ENCODE peak calls at places on chromosome 22, in nine cellular contexts. One of them, this sample, is unnamed. For H3K4me1, the result is how much of the 10 kb centered on the place peaks cover.

GRCh38 chr22:29914991-29915390 is 32.0 kb downstream of the MTMR3 start:
- DNase-seq in endothelial cell of umbilical vein: no peak
- DNase-seq in left ventricle myocardium inferior: no peak
- DNase-seq in mucosa of descending colon: no peak
- DNase-seq in prostate gland: no peak
- DNase-seq in H1: no peak
- DNase-seq in MM.1S: no peak
- DNase-seq in gastrocnemius medialis: no peak
- DNase-seq in right atrium auricular region: no peak
- DNase-seq in this sample: no peak

GRCh38 chr22:49047461-49047860 is 780.2 kb downstream of the BRD1 start:
- DNase-seq in endothelial cell of umbilical vein: no peak
- DNase-seq in left ventricle myocardium inferior: no peak
- DNase-seq in mucosa of descending colon: no peak
- DNase-seq in prostate gland: no peak
- DNase-seq in H1: no peak
- DNase-seq in MM.1S: no peak
- DNase-seq in gastrocnemius medialis: no peak
- DNase-seq in right atrium auricular region: no peak
- DNase-seq in this sample: no peak

GRCh38 chr22:43482310-43482625 is 70.5 kb downstream of the MPPED1 start:
- DNase-seq in endothelial cell of umbilical vein: no peak
- DNase-seq in left ventricle myocardium inferior: no peak
- DNase-seq in mucosa of descending colon: no peak
- DNase-seq in prostate gland: no peak
- DNase-seq in H1: no peak
- DNase-seq in MM.1S: no peak
- DNase-seq in gastrocnemius medialis: no peak
- DNase-seq in right atrium auricular region: no peak
- DNase-seq in this sample: no peak

GRCh38 chr22:22429374-22430108 is 79.0 kb downstream of the ZNF280B start:
- DNase-seq in endothelial cell of umbilical vein: no peak
- DNase-seq in left ventricle myocardium inferior: no peak
- DNase-seq in mucosa of descending colon: no peak
- DNase-seq in prostate gland: no peak
- DNase-seq in H1: no peak
- DNase-seq in MM.1S: peak
- DNase-seq in gastrocnemius medialis: no peak
- DNase-seq in right atrium auricular region: peak
- DNase-seq in this sample: no peak

GRCh38 chr22:28883917-28884753 is 763 bp downstream of the ZNRF3 start:
- DNase-seq in endothelial cell of umbilical vein: peak
- DNase-seq in left ventricle myocardium inferior: peak
- DNase-seq in mucosa of descending colon: peak
- DNase-seq in prostate gland: peak
- DNase-seq in H1: no peak
- DNase-seq in MM.1S: peak
- DNase-seq in gastrocnemius medialis: no peak
- DNase-seq in right atrium auricular region: no peak
- DNase-seq in this sample: peak

GRCh38 chr22:22616636-22617035 is 27.8 kb upstream of the GGTLC2 start:
- DNase-seq in endothelial cell of umbilical vein: no peak
- DNase-seq in left ventricle myocardium inferior: no peak
- DNase-seq in mucosa of descending colon: no peak
- DNase-seq in prostate gland: no peak
- DNase-seq in H1: no peak
- DNase-seq in MM.1S: peak
- DNase-seq in gastrocnemius medialis: no peak
- DNase-seq in right atrium auricular region: no peak
- DNase-seq in this sample: no peak

GRCh38 chr22:45224988-45225731 is 15.5 kb downstream of the KIAA0930 start:
- DNase-seq in endothelial cell of umbilical vein: no peak
- DNase-seq in left ventricle myocardium inferior: no peak
- DNase-seq in mucosa of descending colon: peak
- DNase-seq in prostate gland: no peak
- DNase-seq in H1: no peak
- DNase-seq in MM.1S: no peak
- DNase-seq in gastrocnemius medialis: no peak
- DNase-seq in right atrium auricular region: no peak
- DNase-seq in this sample: no peak

GRCh38 chr22:42473484-42474193 is 41.4 kb upstream of the NFAM1 start:
- DNase-seq in endothelial cell of umbilical vein: peak
- DNase-seq in left ventricle myocardium inferior: no peak
- DNase-seq in mucosa of descending colon: no peak
- DNase-seq in prostate gland: peak
- DNase-seq in H1: no peak
- DNase-seq in MM.1S: peak
- DNase-seq in gastrocnemius medialis: no peak
- DNase-seq in right atrium auricular region: no peak
- DNase-seq in this sample: peak

GRCh38 chr22:31952459-31952858 is 8.1 kb downstream of the YWHAH start:
- DNase-seq in endothelial cell of umbilical vein: peak
- DNase-seq in left ventricle myocardium inferior: no peak
- DNase-seq in mucosa of descending colon: no peak
- DNase-seq in prostate gland: no peak
- DNase-seq in H1: no peak
- DNase-seq in MM.1S: no peak
- DNase-seq in gastrocnemius medialis: no peak
- DNase-seq in right atrium auricular region: no peak
- DNase-seq in this sample: no peak

GRCh38 chr22:31950226-31950625 is 5.9 kb downstream of the YWHAH start:
- DNase-seq in endothelial cell of umbilical vein: no peak
- DNase-seq in left ventricle myocardium inferior: no peak
- DNase-seq in mucosa of descending colon: no peak
- DNase-seq in prostate gland: no peak
- DNase-seq in H1: no peak
- DNase-seq in MM.1S: no peak
- DNase-seq in gastrocnemius medialis: no peak
- DNase-seq in right atrium auricular region: no peak
- DNase-seq in this sample: no peak

GRCh38 chr22:31952094-31952401 is 7.7 kb downstream of the YWHAH start:
- DNase-seq in endothelial cell of umbilical vein: peak
- DNase-seq in left ventricle myocardium inferior: no peak
- DNase-seq in mucosa of descending colon: no peak
- DNase-seq in prostate gland: no peak
- DNase-seq in H1: no peak
- DNase-seq in MM.1S: no peak
- DNase-seq in gastrocnemius medialis: no peak
- DNase-seq in right atrium auricular region: no peak
- DNase-seq in this sample: no peak

GRCh38 chr22:31953251-31953650 is 8.9 kb downstream of the YWHAH start:
- DNase-seq in endothelial cell of umbilical vein: no peak
- DNase-seq in left ventricle myocardium inferior: no peak
- DNase-seq in mucosa of descending colon: no peak
- DNase-seq in prostate gland: no peak
- DNase-seq in H1: no peak
- DNase-seq in MM.1S: no peak
- DNase-seq in gastrocnemius medialis: no peak
- DNase-seq in right atrium auricular region: no peak
- DNase-seq in this sample: no peak

DNA sequence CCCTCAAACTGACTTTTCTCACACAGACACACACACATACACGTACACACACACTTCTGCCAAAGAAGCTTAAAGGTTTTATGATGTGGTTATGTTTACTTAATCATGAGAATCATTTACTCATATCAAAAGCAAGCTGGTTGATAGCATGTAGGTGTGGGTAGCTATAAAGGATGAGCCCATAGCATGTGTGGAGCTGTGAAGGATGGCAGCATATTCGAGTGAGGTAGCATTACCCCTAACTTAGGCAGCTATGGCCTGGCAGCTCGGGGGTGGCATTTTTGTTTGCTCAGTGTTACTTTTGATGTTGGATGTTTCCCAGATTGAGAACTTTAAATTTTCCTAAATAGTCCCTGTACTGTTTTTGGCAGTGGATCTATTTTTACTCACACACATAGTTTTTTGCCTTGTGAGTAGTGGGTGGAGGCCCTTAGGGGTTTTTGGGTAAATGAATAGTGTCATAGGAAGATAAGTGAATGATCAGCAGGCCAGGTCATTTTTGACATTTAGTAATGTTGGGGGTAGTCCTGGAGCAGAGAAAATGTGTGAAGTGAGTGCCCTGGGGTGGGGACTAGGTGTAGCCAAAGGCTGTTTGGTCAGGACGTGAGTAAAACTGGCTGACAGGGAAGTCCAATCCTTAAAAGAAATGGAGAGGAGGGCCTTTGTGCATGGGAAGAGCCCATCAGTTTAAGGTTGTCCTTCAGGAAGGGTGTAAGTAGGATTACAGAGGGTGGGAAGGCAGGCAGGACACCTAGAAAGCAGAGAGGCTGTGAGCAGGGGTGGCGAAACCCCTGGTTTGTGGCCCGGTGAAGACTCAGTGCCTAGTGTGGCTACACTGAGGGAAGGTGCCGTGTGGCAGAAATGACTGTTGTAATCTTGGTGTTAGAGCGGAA is 7.1 kb downstream of the YWHAH start:
- DNase-seq in endothelial cell of umbilical vein: no peak
- DNase-seq in left ventricle myocardium inferior: no peak
- DNase-seq in mucosa of descending colon: no peak
- DNase-seq in prostate gland: no peak
- DNase-seq in H1: no peak
- DNase-seq in MM.1S: no peak
- DNase-seq in gastrocnemius medialis: no peak
- DNase-seq in right atrium auricular region: no peak
- DNase-seq in this sample: no peak
- H3K4me1 ChIP-seq in endothelial cell of umbilical vein: under half
- H3K4me1 ChIP-seq in left ventricle myocardium inferior: half or more
- H3K4me1 ChIP-seq in mucosa of descending colon: under half
- H3K4me1 ChIP-seq in prostate gland: under half
- H3K4me1 ChIP-seq in H1: under half
- H3K4me1 ChIP-seq in MM.1S: under half
- H3K4me1 ChIP-seq in gastrocnemius medialis: under half
- H3K4me1 ChIP-seq in right atrium auricular region: half or more
- H3K4me1 ChIP-seq in this sample: half or more

GRCh38 chr22:37862570-37863325 is 13.5 kb downstream of the EIF3L start:
- DNase-seq in endothelial cell of umbilical vein: no peak
- DNase-seq in left ventricle myocardium inferior: no peak
- DNase-seq in mucosa of descending colon: no peak
- DNase-seq in prostate gland: no peak
- DNase-seq in H1: no peak
- DNase-seq in MM.1S: no peak
- DNase-seq in gastrocnemius medialis: no peak
- DNase-seq in right atrium auricular region: no peak
- DNase-seq in this sample: no peak

GRCh38 chr22:37865510-37865909 is 16.3 kb downstream of the EIF3L start:
- DNase-seq in endothelial cell of umbilical vein: no peak
- DNase-seq in left ventricle myocardium inferior: no peak
- DNase-seq in mucosa of descending colon: no peak
- DNase-seq in prostate gland: no peak
- DNase-seq in H1: no peak
- DNase-seq in MM.1S: no peak
- DNase-seq in gastrocnemius medialis: no peak
- DNase-seq in right atrium auricular region: no peak
- DNase-seq in this sample: no peak

GRCh38 chr22:37854946-37855345 is 5.7 kb downstream of the EIF3L start:
- DNase-seq in endothelial cell of umbilical vein: no peak
- DNase-seq in left ventricle myocardium inferior: no peak
- DNase-seq in mucosa of descending colon: no peak
- DNase-seq in prostate gland: peak
- DNase-seq in H1: no peak
- DNase-seq in MM.1S: no peak
- DNase-seq in gastrocnemius medialis: no peak
- DNase-seq in right atrium auricular region: no peak
- DNase-seq in this sample: no peak

GRCh38 chr22:37855462-37855861 is 6.2 kb downstream of the EIF3L start:
- DNase-seq in endothelial cell of umbilical vein: no peak
- DNase-seq in left ventricle myocardium inferior: no peak
- DNase-seq in mucosa of descending colon: no peak
- DNase-seq in prostate gland: no peak
- DNase-seq in H1: no peak
- DNase-seq in MM.1S: no peak
- DNase-seq in gastrocnemius medialis: no peak
- DNase-seq in right atrium auricular region: no peak
- DNase-seq in this sample: no peak

DNA sequence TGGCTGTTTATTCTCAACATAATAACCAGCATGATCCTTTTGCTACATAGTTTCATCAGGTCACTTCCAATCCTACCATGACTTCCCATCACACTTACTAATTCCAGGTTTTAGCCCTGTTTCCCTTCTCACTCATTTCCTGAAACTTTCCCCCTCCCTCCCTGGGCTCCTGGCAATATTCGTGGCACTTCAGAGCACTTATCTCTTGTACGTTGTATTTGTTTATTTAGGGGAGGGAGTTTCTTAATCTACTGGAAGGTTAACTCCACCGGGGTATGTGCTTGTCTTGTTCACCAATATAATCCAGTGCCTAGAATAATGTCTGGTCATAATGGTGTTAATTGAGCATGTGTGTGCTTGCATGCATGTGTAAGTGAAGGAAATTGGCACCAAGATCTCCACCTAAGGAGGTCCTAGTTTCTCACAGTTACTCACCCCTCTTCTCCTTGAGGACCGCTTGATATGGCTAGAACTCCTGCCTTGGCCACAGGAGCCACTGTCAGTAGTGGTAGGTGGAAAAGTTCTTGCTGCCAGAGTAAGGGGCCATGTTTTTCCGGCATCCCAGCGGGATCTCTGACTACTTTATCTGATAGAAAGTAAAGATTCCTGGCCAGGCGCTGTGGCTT is 11.7 kb downstream of the EIF3L start:
- DNase-seq in endothelial cell of umbilical vein: peak
- DNase-seq in left ventricle myocardium inferior: no peak
- DNase-seq in mucosa of descending colon: no peak
- DNase-seq in prostate gland: no peak
- DNase-seq in H1: no peak
- DNase-seq in MM.1S: no peak
- DNase-seq in gastrocnemius medialis: no peak
- DNase-seq in right atrium auricular region: no peak
- DNase-seq in this sample: no peak
- H3K4me1 ChIP-seq in endothelial cell of umbilical vein: under half
- H3K4me1 ChIP-seq in left ventricle myocardium inferior: under half
- H3K4me1 ChIP-seq in mucosa of descending colon: under half
- H3K4me1 ChIP-seq in prostate gland: under half
- H3K4me1 ChIP-seq in H1: under half
- H3K4me1 ChIP-seq in MM.1S: under half
- H3K4me1 ChIP-seq in gastrocnemius medialis: under half
- H3K4me1 ChIP-seq in right atrium auricular region: under half
- H3K4me1 ChIP-seq in this sample: under half

GRCh38 chr22:31128156-31128555 is 5.4 kb downstream of the INPP5J start:
- DNase-seq in endothelial cell of umbilical vein: no peak
- DNase-seq in left ventricle myocardium inferior: no peak
- DNase-seq in mucosa of descending colon: peak
- DNase-seq in prostate gland: no peak
- DNase-seq in H1: no peak
- DNase-seq in MM.1S: no peak
- DNase-seq in gastrocnemius medialis: no peak
- DNase-seq in right atrium auricular region: no peak
- DNase-seq in this sample: no peak
- H3K4me1 ChIP-seq in endothelial cell of umbilical vein: under half
- H3K4me1 ChIP-seq in left ventricle myocardium inferior: under half
- H3K4me1 ChIP-seq in mucosa of descending colon: under half
- H3K4me1 ChIP-seq in prostate gland: under half
- H3K4me1 ChIP-seq in H1: under half
- H3K4me1 ChIP-seq in MM.1S: under half
- H3K4me1 ChIP-seq in gastrocnemius medialis: under half
- H3K4me1 ChIP-seq in right atrium auricular region: under half
- H3K4me1 ChIP-seq in this sample: under half

GRCh38 chr22:39312410-39312809 is 7.0 kb downstream of the RPL3 start:
- DNase-seq in endothelial cell of umbilical vein: no peak
- DNase-seq in left ventricle myocardium inferior: no peak
- DNase-seq in mucosa of descending colon: no peak
- DNase-seq in prostate gland: no peak
- DNase-seq in H1: no peak
- DNase-seq in MM.1S: no peak
- DNase-seq in gastrocnemius medialis: no peak
- DNase-seq in right atrium auricular region: no peak
- DNase-seq in this sample: no peak

GRCh38 chr22:39313258-39314001 is 6.0 kb downstream of the RPL3 start:
- DNase-seq in endothelial cell of umbilical vein: no peak
- DNase-seq in left ventricle myocardium inferior: no peak
- DNase-seq in mucosa of descending colon: no peak
- DNase-seq in prostate gland: no peak
- DNase-seq in H1: no peak
- DNase-seq in MM.1S: no peak
- DNase-seq in gastrocnemius medialis: no peak
- DNase-seq in right atrium auricular region: no peak
- DNase-seq in this sample: no peak

GRCh38 chr22:39315389-39315788 is 4.0 kb downstream of the RPL3 start:
- DNase-seq in endothelial cell of umbilical vein: peak
- DNase-seq in left ventricle myocardium inferior: no peak
- DNase-seq in mucosa of descending colon: no peak
- DNase-seq in prostate gland: no peak
- DNase-seq in H1: no peak
- DNase-seq in MM.1S: no peak
- DNase-seq in gastrocnemius medialis: no peak
- DNase-seq in right atrium auricular region: no peak
- DNase-seq in this sample: no peak

GRCh38 chr22:39316440-39317083 is 2.9 kb downstream of the RPL3 start:
- DNase-seq in endothelial cell of umbilical vein: peak
- DNase-seq in left ventricle myocardium inferior: peak
- DNase-seq in mucosa of descending colon: peak
- DNase-seq in prostate gland: peak
- DNase-seq in H1: no peak
- DNase-seq in MM.1S: peak
- DNase-seq in gastrocnemius medialis: peak
- DNase-seq in right atrium auricular region: peak
- DNase-seq in this sample: peak

GRCh38 chr22:39314251-39314971 is 5.0 kb downstream of the RPL3 start:
- DNase-seq in endothelial cell of umbilical vein: no peak
- DNase-seq in left ventricle myocardium inferior: no peak
- DNase-seq in mucosa of descending colon: no peak
- DNase-seq in prostate gland: no peak
- DNase-seq in H1: no peak
- DNase-seq in MM.1S: no peak
- DNase-seq in gastrocnemius medialis: no peak
- DNase-seq in right atrium auricular region: no peak
- DNase-seq in this sample: no peak
- H3K4me1 ChIP-seq in endothelial cell of umbilical vein: under half
- H3K4me1 ChIP-seq in left ventricle myocardium inferior: half or more
- H3K4me1 ChIP-seq in mucosa of descending colon: under half
- H3K4me1 ChIP-seq in prostate gland: under half
- H3K4me1 ChIP-seq in H1: under half
- H3K4me1 ChIP-seq in MM.1S: under half
- H3K4me1 ChIP-seq in gastrocnemius medialis: half or more
- H3K4me1 ChIP-seq in right atrium auricular region: half or more
- H3K4me1 ChIP-seq in this sample: under half

This sample was measured in CD4-positive, CD25-positive, alpha-beta regulatory T cell.